ENCODE peak calls at places on chromosome 1, in eight cellular contexts. V is NCI-H1417; H is HTR-8/SVneo; M is A172; R is stimulated activated CD4-positive, alpha-beta T cell treated with anti-CD3 and anti-CD28 coated beads, TNF-alpha, amount 100 ng/mL, for 1 hour; Z is ACHN; B is RWPE1; C is T-helper 1 cell. I is an unnamed sample.

GRCh38 chr1:33706634-33707255 is 157.1 kb upstream of the HMGB4 start:
- DNase-seq in M (no peak), B (no peak), H (no peak), R (no peak), C (no peak), Z (no peak), V (no peak), I (no peak)

GRCh38 chr1:165169028-165169427 is 187.5 kb downstream of the LMX1A start:
- DNase-seq in Z (no peak), B (peak; percentile 64), V (no peak), M (no peak), H (no peak), R (no peak), C (no peak), I (no peak)

GRCh38 chr1:228270032-228270431 is 62.2 kb downstream of the OBSCN start:
- DNase-seq in C (no peak), Z (no peak), B (no peak), M (peak; percentile 39), H (no peak), V (no peak), R (no peak), I (no peak)

GRCh38 chr1:43317817-43318471 is 17.2 kb downstream of the TIE1 start:
- DNase-seq in R (no peak), Z (no peak), B (no peak), H (no peak), C (no peak), M (no peak), V (no peak), I (no peak)

GRCh38 chr1:178397678-178398077 is 99.1 kb downstream of the CLEC20A start:
- DNase-seq in V (no peak), R (no peak), C (no peak), M (peak; percentile 30), Z (no peak), H (no peak), B (peak; percentile 13), I (no peak)

GRCh38 chr1:34657849-34658248 is 97.0 kb upstream of the GJB5 start:
- DNase-seq in B (no peak), C (no peak), R (no peak), H (no peak), V (no peak), M (no peak), Z (no peak), I (no peak)

GRCh38 chr1:75901371-75901770 is 30.8 kb downstream of the ASB17 start:
- DNase-seq in B (no peak), V (no peak), Z (no peak), H (no peak), M (no peak), C (no peak), R (no peak), I (no peak)

GRCh38 chr1:31152181-31152768 is 86.8 kb upstream of the PUM1 start:
- DNase-seq in C (no peak), R (no peak), H (peak; percentile 87), V (no peak), M (peak; percentile 62), B (peak; percentile 87), Z (no peak), I (peak; percentile 68)

GRCh38 chr1:153192697-153193096 is 10.5 kb upstream of the LELP1 start:
- DNase-seq in R (no peak), Z (peak; percentile 8), H (no peak), M (no peak), B (peak; percentile 57), V (peak; percentile 75), C (no peak), I (peak; percentile 33)

I was measured in Daoy.